ENCODE peak calls at places on chromosomes 11 and 22, in nine cellular contexts. H is ascending aorta; M is stimulated activated naive CD8-positive, alpha-beta T cell treated with anti-CD3 and anti-CD28 coated beads, Interleukin-15, Interleukin-2, amounts not matched to agents 100 U/mL and 50 U/mL, for 24 hours; Y is brain microvascular endothelial cell; F is activated effector memory CD4-positive, alpha-beta T cell treated with anti-CD3 and anti-CD28 coated beads, Interleukin-2, amount 50 U/mL, for 16 hours; O is astrocyte; C is hypothalamus; I is naive B cell; T is AML-193. R is an unnamed sample.

GRCh38 chr11:86805873-86806310 is 5.5 kb downstream of the PRSS23 start:
- DNase-seq in O (no peak), H (peak; percentile 62), F (no peak), Y (no peak), C (no peak), M (peak; percentile 32), I (no peak), T (no peak), R (no peak)

GRCh38 chr22:48757581-48757980 is 1070.1 kb downstream of the BRD1 start:
- DNase-seq in H (peak; percentile 8), M (no peak), I (no peak), F (peak; percentile 54), C (no peak), Y (no peak), T (no peak), O (no peak), R (no peak)

GRCh38 chr11:118342503-118343161 is at the start of gene CD3D:
- DNase-seq in H (no peak), F (peak; percentile 89), Y (no peak), O (no peak), C (no peak), M (peak; percentile 68), T (no peak), I (no peak), R (no peak)

GRCh38 chr11:123253909-123254308 is 58.9 kb upstream of the CLMP start:
- DNase-seq in T (no peak), H (no peak), M (no peak), Y (no peak), F (no peak), C (no peak), I (no peak), O (peak; percentile 33), R (no peak)

GRCh38 chr11:46666516-46666915 is 33.9 kb downstream of the ARHGAP1 start:
- DNase-seq in M (no peak), C (no peak), H (no peak), F (no peak), O (no peak), I (no peak), Y (no peak), T (no peak), R (no peak)

GRCh38 chr11:12271826-12272366 is 105.5 kb upstream of the PARVA start:
- DNase-seq in F (no peak), C (no peak), T (no peak), I (no peak), M (no peak), Y (no peak), H (no peak), O (no peak), R (no peak)

GRCh38 chr11:61603667-61604066 is 22.8 kb upstream of the SYT7 start:
- DNase-seq in C (no peak), T (no peak), I (no peak), H (no peak), F (no peak), M (no peak), Y (no peak), O (no peak), R (no peak)

GRCh38 chr22:29503811-29504372 is 23.9 kb downstream of the NEFH start:
- DNase-seq in C (no peak), F (no peak), O (peak; percentile 60), Y (peak; percentile 67), H (no peak), M (no peak), I (no peak), T (no peak), R (no peak)

GRCh38 chr11:704799-705645 is 1.0 kb upstream of the EPS8L2 start:
- DNase-seq in H (no peak), F (no peak), T (no peak), C (no peak), M (no peak), Y (no peak), I (no peak), O (no peak), R (no peak)

GRCh38 chr22:45731041-45731797 is 59.6 kb downstream of the ATXN10 start:
- DNase-seq in F (no peak), I (no peak), M (no peak), O (peak; percentile 82), T (no peak), Y (peak; percentile 44), C (no peak), H (no peak), R (no peak)

GRCh38 chr11:112613051-112613972 is 347.9 kb upstream of the NCAM1 start:
- DNase-seq in H (no peak), T (no peak), I (no peak), M (no peak), C (no peak), F (no peak), O (peak; percentile 80), Y (peak; percentile 51), R (no peak)

GRCh38 chr22:18088825-18089568 is 11.2 kb downstream of the PEX26 start:
- DNase-seq in H (no peak), F (peak; percentile 73), Y (no peak), I (no peak), O (no peak), M (no peak), C (no peak), T (no peak), R (no peak)

GRCh38 chr11:126051117-126051516 is 11.5 kb downstream of the CDON start:
- DNase-seq in Y (no peak), I (no peak), O (no peak), H (no peak), M (no peak), C (no peak), F (no peak), T (no peak), R (no peak)

GRCh38 chr11:130471731-130472433 is 23.4 kb downstream of the ADAMTS15 start:
- DNase-seq in T (no peak), Y (no peak), F (no peak), C (no peak), H (peak; percentile 55), I (no peak), O (no peak), M (no peak), R (no peak)

R was measured in germinal center.